ENCODE peak calls at places on chromosomes 6 and 20, in four cellular contexts. R, H, U and F are unnamed samples.

GRCh38 chr6:131082335-131082734 is 19.3 kb upstream of the EPB41L2 start:
- DNase-seq in R (no peak), H (no peak), U (no peak), F (no peak)

GRCh38 chr20:7855545-7855944 is 84.7 kb downstream of the HAO1 start:
- DNase-seq in R (no peak), H (no peak), U (no peak), F (no peak)

GRCh38 chr6:45668705-45669104 is 291.0 kb upstream of the SUPT3H start:
- DNase-seq in R (no peak), H (no peak), U (no peak), F (no peak)

GRCh38 chr20:46572181-46572580 is 21.7 kb upstream of the OCSTAMP start:
- DNase-seq in R (no peak), H (no peak), U (no peak), F (peak)

GRCh38 chr6:122799916-122800701 is 11.1 kb downstream of the SMPDL3A start:
- DNase-seq in R (no peak), H (no peak), U (no peak), F (no peak)

GRCh38 chr20:51481311-51481997 is 61.1 kb downstream of the NFATC2 start:
- DNase-seq in R (no peak), H (no peak), U (no peak), F (no peak)

GRCh38 chr20:373171-373890 is 7.2 kb upstream of the TRIB3 start:
- DNase-seq in R (no peak), H (no peak), U (no peak), F (peak)

GRCh38 chr20:46031701-46032254 is 2.8 kb downstream of the SLC12A5 start:
- DNase-seq in R (no peak), H (peak), U (peak), F (no peak)

GRCh38 chr20:21808863-21809664 is 103.6 kb downstream of the PAX1 start:
- DNase-seq in R (no peak), H (no peak), U (peak), F (peak)

GRCh38 chr20:31593221-31594001 is 11.7 kb upstream of the ID1 start:
- DNase-seq in R (no peak), H (no peak), U (no peak), F (no peak)

GRCh38 chr6:141088171-141088570 is 1044.6 kb upstream of the GJE1 start:
- DNase-seq in R (no peak), H (no peak), U (no peak), F (no peak)

GRCh38 chr20:22576273-22576672 is 8.1 kb downstream of the FOXA2 start:
- DNase-seq in R (no peak), H (no peak), U (no peak), F (no peak)

GRCh38 chr6:154382707-154383106 is 26.1 kb upstream of the IPCEF1 start:
- DNase-seq in R (no peak), H (no peak), U (no peak), F (no peak)

GRCh38 chr6:141117869-141118268 is 1014.9 kb upstream of the GJE1 start:
- DNase-seq in R (no peak), H (no peak), U (no peak), F (no peak)

GRCh38 chr6:74671558-74672025 is 534.3 kb downstream of the COL12A1 start:
- DNase-seq in R (no peak), H (no peak), U (no peak), F (no peak)

GRCh38 chr20:14264869-14265268 is 72.5 kb downstream of the FLRT3 start:
- DNase-seq in R (no peak), H (peak), U (no peak), F (peak)

GRCh38 chr6:15282334-15282733 is 36.5 kb downstream of the JARID2 start:
- DNase-seq in R (no peak), H (no peak), U (no peak), F (no peak)

GRCh38 chr6:16163535-16164300 is 34.8 kb downstream of the MYLIP start:
- DNase-seq in R (no peak), H (no peak), U (no peak), F (peak)

GRCh38 chr6:158999154-158999668 is 791 bp downstream of the RSPH3 start:
- DNase-seq in R (no peak), H (no peak), U (no peak), F (no peak)

GRCh38 chr6:161117329-161117707 is 125.7 kb downstream of the MAP3K4 start:
- DNase-seq in R (no peak), H (no peak), U (no peak), F (no peak)

GRCh38 chr6:43978473-43979360 is 148.5 kb downstream of the MRPL14 start:
- DNase-seq in R (no peak), H (no peak), U (no peak), F (no peak)

GRCh38 chr6:96157018-96157565 is 141.3 kb downstream of the FUT9 start:
- DNase-seq in R (no peak), H (peak), U (no peak), F (no peak)

GRCh38 chr6:30101939-30102700 is 10.8 kb downstream of the TRIM31 start:
- DNase-seq in R (peak), H (no peak), U (peak), F (peak)

GRCh38 chr6:22036267-22036666 is 260.6 kb downstream of the PRL start:
- DNase-seq in R (no peak), H (peak), U (peak), F (no peak)

GRCh38 chr6:7216941-7217621 is 95.9 kb downstream of the SSR1 start:
- DNase-seq in R (no peak), H (no peak), U (no peak), F (no peak)

GRCh38 chr20:63043348-63044203 is 36.8 kb upstream of the BHLHE23 start:
- DNase-seq in R (no peak), H (no peak), U (no peak), F (no peak)

GRCh38 chr6:80932364-80932763 is 820.1 kb downstream of the TENT5A start:
- DNase-seq in R (no peak), H (no peak), U (no peak), F (no peak)